ENCODE peak calls at places on chromosome 3, in eight cellular contexts. I is left ventricle myocardium superior; E is posterior cingulate gyrus; D is fibroblast of mammary gland; V is activated T-cell treated with anti-CD3 and anti-CD28 coated beads, Interleukin-2, amount 50 U/mL, for 1 hour; Y is GM20000; W is foreskin fibroblast; N is amniotic stem cell. O is an unnamed sample.

GRCh38 chr3:32901005-32901932 is 50.2 kb upstream of the CCR4 start:
- DNase-seq in I (no peak), E (no peak), D (no peak), V (no peak), Y (no peak), W (no peak), N (no peak), O (no peak)

GRCh38 chr3:159196316-159196715 is 394.5 kb downstream of the MFSD1 start:
- DNase-seq in I (no peak), E (no peak), D (peak), V (no peak), Y (no peak), W (peak), N (no peak), O (no peak)

GRCh38 chr3:111621535-111621934 is 26.4 kb upstream of the ZBED2 start:
- DNase-seq in I (no peak), E (no peak), D (no peak), V (peak), Y (no peak), W (no peak), N (no peak), O (no peak)

GRCh38 chr3:120908030-120908802 is at the start of gene STXBP5L:
- DNase-seq in I (peak), E (peak), D (peak), V (peak), Y (peak), W (peak), N (peak), O (peak)

GRCh38 chr3:192836469-192836820 is 81.2 kb downstream of the MB21D2 start:
- DNase-seq in I (no peak), E (no peak), D (no peak), V (no peak), Y (no peak), W (no peak), N (no peak), O (no peak)

GRCh38 chr3:72487078-72487765 is 361.0 kb downstream of the SHQ1 start:
- DNase-seq in I (peak), E (no peak), D (peak), V (no peak), Y (peak), W (peak), N (peak), O (peak)

GRCh38 chr3:39284457-39284881 is 4.6 kb upstream of the CX3CR1 start:
- DNase-seq in I (no peak), E (no peak), D (no peak), V (no peak), Y (no peak), W (no peak), N (no peak), O (no peak)

GRCh38 chr3:170751894-170752283 is 118.1 kb downstream of the RPL22L1 start:
- DNase-seq in I (no peak), E (no peak), D (no peak), V (no peak), Y (no peak), W (peak), N (no peak), O (no peak)

GRCh38 chr3:11482024-11482423 is 161.7 kb downstream of the VGLL4 start:
- DNase-seq in I (peak), E (no peak), D (peak), V (no peak), Y (no peak), W (no peak), N (no peak), O (no peak)

O was measured in lung.